ENCODE peak calls at places on chromosomes 4 and X, in four cellular contexts. One of them, this sample, is unnamed.

GRCh38 chr4:136558940-136559494 is 973.3 kb downstream of the PCDH18 start:
- DNase-seq in CD8-positive, alpha-beta T cell: no peak
- DNase-seq in neural progenitor cell: no peak
- DNase-seq in left lung: no peak
- DNase-seq in this sample: no peak

GRCh38 chr4:143626134-143626859 is 74.2 kb downstream of the FREM3 start:
- DNase-seq in neural progenitor cell: no peak
- DNase-seq in CD8-positive, alpha-beta T cell: no peak
- DNase-seq in left lung: peak
- DNase-seq in this sample: no peak

GRCh38 chr4:128288689-128289106 is 1.1 kb upstream of the PGRMC2 start:
- DNase-seq in CD8-positive, alpha-beta T cell: no peak
- DNase-seq in left lung: no peak
- DNase-seq in neural progenitor cell: peak
- DNase-seq in this sample: peak

GRCh38 chr4:138522366-138522765 is 280.2 kb upstream of the SLC7A11 start:
- DNase-seq in neural progenitor cell: peak
- DNase-seq in CD8-positive, alpha-beta T cell: no peak
- DNase-seq in left lung: no peak
- DNase-seq in this sample: no peak

GRCh38 chr4:10173039-10173753 is 56.6 kb upstream of the WDR1 start:
- DNase-seq in CD8-positive, alpha-beta T cell: no peak
- DNase-seq in left lung: peak
- DNase-seq in neural progenitor cell: no peak
- DNase-seq in this sample: no peak

GRCh38 chr4:84167579-84167978 is 331.5 kb downstream of the NKX6-1 start:
- DNase-seq in CD8-positive, alpha-beta T cell: no peak
- DNase-seq in left lung: no peak
- DNase-seq in neural progenitor cell: peak
- DNase-seq in this sample: no peak

GRCh38 chrX:50941638-50942037 is 31.1 kb downstream of the BMP15 start:
- DNase-seq in CD8-positive, alpha-beta T cell: no peak
- DNase-seq in left lung: no peak
- DNase-seq in neural progenitor cell: peak
- DNase-seq in this sample: no peak

GRCh38 chr4:14583752-14584151 is 418.5 kb upstream of the CPEB2 start:
- DNase-seq in left lung: no peak
- DNase-seq in neural progenitor cell: no peak
- DNase-seq in CD8-positive, alpha-beta T cell: no peak
- DNase-seq in this sample: no peak

GRCh38 chr4:896216-896615 is 35.9 kb downstream of the GAK start:
- DNase-seq in CD8-positive, alpha-beta T cell: no peak
- DNase-seq in neural progenitor cell: peak
- DNase-seq in left lung: no peak
- DNase-seq in this sample: no peak

GRCh38 chr4:73170518-73171198 is 87.9 kb downstream of the ANKRD17 start:
- DNase-seq in neural progenitor cell: no peak
- DNase-seq in CD8-positive, alpha-beta T cell: no peak
- DNase-seq in left lung: no peak
- DNase-seq in this sample: no peak

GRCh38 chr4:165364452-165365080 is 14.2 kb upstream of the CPE start:
- DNase-seq in neural progenitor cell: no peak
- DNase-seq in CD8-positive, alpha-beta T cell: no peak
- DNase-seq in left lung: no peak
- DNase-seq in this sample: no peak

GRCh38 chr4:38663801-38664703 is at the start of gene KLF3:
- DNase-seq in CD8-positive, alpha-beta T cell: peak
- DNase-seq in left lung: peak
- DNase-seq in neural progenitor cell: peak
- DNase-seq in this sample: peak

GRCh38 chrX:115038406-115038805 is 21.0 kb upstream of the IL13RA2 start:
- DNase-seq in neural progenitor cell: no peak
- DNase-seq in left lung: no peak
- DNase-seq in CD8-positive, alpha-beta T cell: no peak
- DNase-seq in this sample: no peak

GRCh38 chr4:5710962-5711478 is at the start of gene EVC:
- DNase-seq in left lung: peak
- DNase-seq in neural progenitor cell: peak
- DNase-seq in CD8-positive, alpha-beta T cell: peak
- DNase-seq in this sample: peak

GRCh38 chrX:19867411-19867732 is 20.0 kb downstream of the SH3KBP1 start:
- DNase-seq in neural progenitor cell: no peak
- DNase-seq in left lung: no peak
- DNase-seq in CD8-positive, alpha-beta T cell: no peak
- DNase-seq in this sample: no peak

GRCh38 chr4:786074-786741 is 39.7 kb downstream of the CPLX1 start:
- DNase-seq in neural progenitor cell: peak
- DNase-seq in CD8-positive, alpha-beta T cell: no peak
- DNase-seq in left lung: no peak
- DNase-seq in this sample: no peak

GRCh38 chr4:6331018-6331417 is 61.4 kb downstream of the WFS1 start:
- DNase-seq in CD8-positive, alpha-beta T cell: no peak
- DNase-seq in left lung: no peak
- DNase-seq in neural progenitor cell: no peak
- DNase-seq in this sample: no peak

GRCh38 chr4:137274404-137274803 is 257.9 kb downstream of the PCDH18 start:
- DNase-seq in left lung: no peak
- DNase-seq in neural progenitor cell: no peak
- DNase-seq in CD8-positive, alpha-beta T cell: no peak
- DNase-seq in this sample: no peak

GRCh38 chr4:173264245-173264959 is 69.8 kb downstream of the HMGB2 start:
- DNase-seq in CD8-positive, alpha-beta T cell: peak
- DNase-seq in neural progenitor cell: peak
- DNase-seq in left lung: no peak
- DNase-seq in this sample: peak

GRCh38 chrX:13090261-13091110 is 46.1 kb upstream of the FAM9C start:
- DNase-seq in left lung: no peak
- DNase-seq in neural progenitor cell: no peak
- DNase-seq in CD8-positive, alpha-beta T cell: no peak
- DNase-seq in this sample: no peak

GRCh38 chrX:129115104-129115503 is 408.2 kb downstream of the SMARCA1 start:
- DNase-seq in left lung: no peak
- DNase-seq in CD8-positive, alpha-beta T cell: no peak
- DNase-seq in neural progenitor cell: peak
- DNase-seq in this sample: no peak

GRCh38 chr4:110631582-110632505 is 9.0 kb upstream of the PITX2 start:
- DNase-seq in neural progenitor cell: peak
- DNase-seq in CD8-positive, alpha-beta T cell: no peak
- DNase-seq in left lung: peak
- DNase-seq in this sample: no peak

GRCh38 chr4:155676430-155676825 is 9.8 kb downstream of the GUCY1A1 start:
- DNase-seq in left lung: no peak
- DNase-seq in neural progenitor cell: peak
- DNase-seq in CD8-positive, alpha-beta T cell: no peak
- DNase-seq in this sample: no peak

GRCh38 chr4:112247021-112247420 is 15.4 kb downstream of the AP1AR start:
- DNase-seq in neural progenitor cell: no peak
- DNase-seq in left lung: no peak
- DNase-seq in CD8-positive, alpha-beta T cell: no peak
- DNase-seq in this sample: no peak

GRCh38 chrX:148960060-148960459 is 459.6 kb downstream of the AFF2 start:
- DNase-seq in CD8-positive, alpha-beta T cell: no peak
- DNase-seq in left lung: no peak
- DNase-seq in neural progenitor cell: no peak
- DNase-seq in this sample: no peak

GRCh38 chr4:118968006-118968405 is 79.4 kb downstream of the SYNPO2 start:
- DNase-seq in CD8-positive, alpha-beta T cell: no peak
- DNase-seq in left lung: peak
- DNase-seq in neural progenitor cell: peak
- DNase-seq in this sample: no peak

GRCh38 chr4:37490391-37491347 is 195.5 kb downstream of the RELL1 start:
- DNase-seq in neural progenitor cell: no peak
- DNase-seq in left lung: no peak
- DNase-seq in CD8-positive, alpha-beta T cell: no peak
- DNase-seq in this sample: no peak

GRCh38 chr4:145760961-145761929 is 81.3 kb downstream of the C4orf51 start:
- DNase-seq in left lung: no peak
- DNase-seq in neural progenitor cell: no peak
- DNase-seq in CD8-positive, alpha-beta T cell: no peak
- DNase-seq in this sample: no peak

GRCh38 chr4:118772149-118773081 is 63.5 kb downstream of the SEC24D start:
- DNase-seq in left lung: no peak
- DNase-seq in neural progenitor cell: peak
- DNase-seq in CD8-positive, alpha-beta T cell: no peak
- DNase-seq in this sample: no peak

GRCh38 chr4:113502476-113502875 is 259.1 kb downstream of the CAMK2D start:
- DNase-seq in CD8-positive, alpha-beta T cell: no peak
- DNase-seq in left lung: no peak
- DNase-seq in neural progenitor cell: no peak
- DNase-seq in this sample: no peak

GRCh38 chr4:80831383-80832361 is 198.8 kb upstream of the BMP3 start:
- DNase-seq in neural progenitor cell: no peak
- DNase-seq in left lung: no peak
- DNase-seq in CD8-positive, alpha-beta T cell: no peak
- DNase-seq in this sample: no peak

GRCh38 chr4:139711461-139711860 is 45.8 kb downstream of the MGST2 start:
- DNase-seq in left lung: no peak
- DNase-seq in neural progenitor cell: no peak
- DNase-seq in CD8-positive, alpha-beta T cell: no peak
- DNase-seq in this sample: no peak

DNA sequence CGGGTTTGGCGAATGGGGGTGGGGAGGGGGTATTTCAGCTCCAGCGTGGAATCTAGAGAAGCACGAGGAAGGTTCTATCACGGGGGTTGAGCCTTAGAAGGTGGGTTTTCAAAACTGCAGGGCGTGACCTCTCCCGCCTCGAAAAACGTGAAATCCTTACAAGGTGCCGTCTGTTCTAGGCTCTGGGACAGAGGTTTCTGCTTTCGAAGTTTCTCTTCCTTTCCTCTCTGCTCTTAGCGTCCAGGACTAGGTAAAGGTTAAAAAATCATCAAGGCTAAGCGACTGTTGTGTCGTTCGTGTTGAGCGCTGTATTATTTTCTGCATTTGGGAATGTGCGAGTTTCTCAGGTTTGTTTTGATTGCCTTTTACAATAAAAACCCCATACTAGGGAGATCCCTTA is 1.1 kb downstream of the FHL1 start:
- DNase-seq in CD8-positive, alpha-beta T cell: no peak
- DNase-seq in neural progenitor cell: no peak
- DNase-seq in left lung: no peak
- DNase-seq in this sample: no peak
- H3K27ac ChIP-seq in CD8-positive, alpha-beta T cell: no peak
- H3K27ac ChIP-seq in neural progenitor cell: no peak
- H3K27ac ChIP-seq in left lung: peak
- H3K27ac ChIP-seq in this sample: no peak

DNA sequence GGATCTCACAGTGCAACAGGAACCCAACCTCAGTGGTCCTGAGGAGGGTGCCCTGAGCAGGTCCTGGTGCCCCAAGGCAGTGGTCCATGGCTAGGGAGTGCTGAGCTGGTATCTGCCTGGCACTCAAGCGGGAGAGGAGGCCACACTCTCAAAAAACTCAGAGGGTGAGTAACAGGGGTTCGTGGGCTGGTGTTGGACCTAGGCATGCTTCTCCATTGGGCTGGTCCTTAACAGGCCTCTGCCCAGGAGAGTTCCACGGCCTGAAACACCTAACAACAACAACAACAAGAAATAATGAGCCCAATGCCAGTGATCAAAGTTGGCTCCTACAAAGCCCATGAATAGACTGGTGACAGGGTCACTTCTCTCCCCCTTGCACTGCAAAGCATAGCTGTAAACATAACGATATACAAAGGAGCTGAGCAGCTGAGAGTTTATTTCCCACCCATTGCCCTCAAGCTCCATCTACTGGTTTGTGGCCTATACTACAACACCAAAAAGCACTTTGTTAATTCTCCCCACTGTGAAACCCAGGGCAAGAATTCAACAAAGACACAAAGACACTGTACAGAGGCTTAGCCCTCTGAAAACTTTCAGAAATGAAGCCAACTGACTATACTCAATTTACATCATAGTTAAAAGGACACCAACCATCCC is 736.2 kb upstream of the ADGRL3 start:
- DNase-seq in left lung: no peak
- DNase-seq in neural progenitor cell: peak
- DNase-seq in CD8-positive, alpha-beta T cell: no peak
- DNase-seq in this sample: no peak
- TF ChIP-seq CTCF in left lung: no peak
- TF ChIP-seq CTCF in neural progenitor cell: peak
- TF ChIP-seq CTCF in CD8-positive, alpha-beta T cell: no peak
- TF ChIP-seq CTCF in this sample: no peak

DNA sequence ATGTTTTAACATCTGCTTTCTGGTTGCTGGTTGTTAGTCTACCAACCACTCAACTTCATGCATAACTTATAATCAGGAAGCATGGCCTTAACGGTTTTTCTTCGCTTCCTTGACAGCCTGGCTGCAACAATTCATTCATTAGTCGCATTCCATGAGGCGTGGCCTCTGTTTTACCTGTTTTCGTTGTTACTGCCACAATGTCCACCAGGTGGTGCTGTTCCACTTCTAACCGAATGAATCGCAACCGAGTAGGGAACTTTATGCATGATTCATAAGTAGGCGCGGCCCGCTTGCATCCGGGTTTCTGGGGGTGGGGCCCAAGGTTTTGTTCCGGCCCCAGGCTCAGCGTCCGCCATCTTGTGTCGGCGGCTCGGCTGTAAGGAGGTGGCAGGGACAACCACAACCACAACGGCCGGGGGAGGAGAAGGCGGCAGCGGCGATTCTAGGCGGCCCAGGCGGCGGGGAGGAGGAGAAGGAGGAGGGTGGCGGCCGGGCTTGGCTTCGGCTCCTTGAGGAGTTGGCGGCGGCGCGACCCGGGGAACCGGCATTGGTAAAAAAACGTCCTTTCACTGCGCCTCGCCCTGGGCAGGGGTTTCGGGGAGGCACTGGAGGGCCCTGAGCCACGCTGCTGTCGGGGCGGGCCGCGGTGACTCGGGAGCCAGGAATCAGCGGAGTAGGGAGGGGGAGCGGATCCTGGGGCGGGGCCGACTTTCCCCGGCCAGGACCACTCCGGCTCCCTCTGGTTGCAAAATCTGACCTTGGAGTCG is at the start of gene UBA1:
- DNase-seq in neural progenitor cell: peak
- DNase-seq in left lung: peak
- DNase-seq in CD8-positive, alpha-beta T cell: peak
- DNase-seq in this sample: peak
- H3K27ac ChIP-seq in neural progenitor cell: peak
- H3K27ac ChIP-seq in left lung: peak
- H3K27ac ChIP-seq in CD8-positive, alpha-beta T cell: peak
- H3K27ac ChIP-seq in this sample: peak

GRCh38 chrX:46777971-46778810 is 19.3 kb upstream of the SLC9A7 start:
- DNase-seq in CD8-positive, alpha-beta T cell: no peak
- DNase-seq in left lung: no peak
- DNase-seq in neural progenitor cell: no peak
- DNase-seq in this sample: no peak

DNA sequence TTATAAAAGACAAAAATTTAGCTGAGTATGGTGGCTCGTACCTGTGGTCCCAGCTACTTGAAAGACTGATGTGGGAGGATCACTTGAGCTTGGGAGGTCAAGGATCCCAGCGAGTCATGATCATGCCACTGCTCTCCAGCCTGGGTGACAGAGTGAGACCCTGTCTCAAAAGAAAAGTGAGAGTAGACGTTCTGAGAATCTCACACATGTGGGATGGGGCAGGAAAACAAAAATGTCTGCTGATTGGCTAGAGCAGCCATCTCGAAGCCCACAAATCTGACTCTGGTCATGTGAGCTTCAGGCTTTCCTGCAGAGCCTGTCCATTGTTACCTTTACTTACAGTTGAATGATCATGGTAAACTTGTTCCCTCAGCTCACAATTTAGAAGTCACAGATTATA is 23.1 kb upstream of the SLC9A7 start:
- DNase-seq in CD8-positive, alpha-beta T cell: no peak
- DNase-seq in neural progenitor cell: no peak
- DNase-seq in left lung: no peak
- DNase-seq in this sample: no peak
- TF ChIP-seq CTCF in CD8-positive, alpha-beta T cell: no peak
- TF ChIP-seq CTCF in neural progenitor cell: no peak
- TF ChIP-seq CTCF in left lung: no peak
- TF ChIP-seq CTCF in this sample: no peak

This sample was measured in CD4-positive, alpha-beta T cell.